ENCODE peak calls at places on chromosomes 4 and X, in ten cellular contexts. One of them, this sample, is unnamed.

GRCh38 chrX:139304471-139304870 is 226.1 kb upstream of the F9 start:
- DNase-seq in spleen: no peak
- DNase-seq in amniotic stem cell: no peak
- DNase-seq in K562: no peak
- DNase-seq in stimulated activated CD8-positive, alpha-beta memory T cell treated with anti-CD3 and anti-CD28 coated beads, Interleukin-7, amount 100 ng/mL, for 48 hours: no peak
- DNase-seq in cardiac fibroblast: no peak
- DNase-seq in SJSA1: no peak
- DNase-seq in immature natural killer cell: no peak
- DNase-seq in GM03348: peak
- DNase-seq in Right ventricle myocardium inferior: no peak
- DNase-seq in this sample: peak

GRCh38 chr4:106864231-106864630 is 171.9 kb downstream of the DKK2 start:
- DNase-seq in immature natural killer cell: no peak
- DNase-seq in amniotic stem cell: peak
- DNase-seq in spleen: no peak
- DNase-seq in GM03348: peak
- DNase-seq in cardiac fibroblast: peak
- DNase-seq in Right ventricle myocardium inferior: no peak
- DNase-seq in SJSA1: no peak
- DNase-seq in stimulated activated CD8-positive, alpha-beta memory T cell treated with anti-CD3 and anti-CD28 coated beads, Interleukin-7, amount 100 ng/mL, for 48 hours: no peak
- DNase-seq in K562: no peak
- DNase-seq in this sample: peak

GRCh38 chrX:40073439-40074054 is 24.2 kb downstream of the BCOR start:
- DNase-seq in spleen: peak
- DNase-seq in cardiac fibroblast: no peak
- DNase-seq in immature natural killer cell: no peak
- DNase-seq in K562: no peak
- DNase-seq in amniotic stem cell: no peak
- DNase-seq in GM03348: no peak
- DNase-seq in stimulated activated CD8-positive, alpha-beta memory T cell treated with anti-CD3 and anti-CD28 coated beads, Interleukin-7, amount 100 ng/mL, for 48 hours: no peak
- DNase-seq in SJSA1: no peak
- DNase-seq in Right ventricle myocardium inferior: no peak
- DNase-seq in this sample: no peak

GRCh38 chr4:16783119-16783518 is 115.3 kb downstream of the LDB2 start:
- DNase-seq in stimulated activated CD8-positive, alpha-beta memory T cell treated with anti-CD3 and anti-CD28 coated beads, Interleukin-7, amount 100 ng/mL, for 48 hours: no peak
- DNase-seq in amniotic stem cell: no peak
- DNase-seq in spleen: no peak
- DNase-seq in SJSA1: peak
- DNase-seq in K562: no peak
- DNase-seq in cardiac fibroblast: peak
- DNase-seq in GM03348: no peak
- DNase-seq in Right ventricle myocardium inferior: no peak
- DNase-seq in immature natural killer cell: no peak
- DNase-seq in this sample: no peak

GRCh38 chr4:114136067-114136466 is 156.6 kb upstream of the ARSJ start:
- DNase-seq in stimulated activated CD8-positive, alpha-beta memory T cell treated with anti-CD3 and anti-CD28 coated beads, Interleukin-7, amount 100 ng/mL, for 48 hours: no peak
- DNase-seq in Right ventricle myocardium inferior: no peak
- DNase-seq in amniotic stem cell: no peak
- DNase-seq in SJSA1: no peak
- DNase-seq in spleen: no peak
- DNase-seq in GM03348: peak
- DNase-seq in immature natural killer cell: no peak
- DNase-seq in K562: no peak
- DNase-seq in cardiac fibroblast: peak
- DNase-seq in this sample: no peak

GRCh38 chr4:72701987-72702819 is 133.2 kb upstream of the ADAMTS3 start:
- DNase-seq in amniotic stem cell: peak
- DNase-seq in GM03348: peak
- DNase-seq in K562: peak
- DNase-seq in cardiac fibroblast: peak
- DNase-seq in Right ventricle myocardium inferior: no peak
- DNase-seq in immature natural killer cell: peak
- DNase-seq in stimulated activated CD8-positive, alpha-beta memory T cell treated with anti-CD3 and anti-CD28 coated beads, Interleukin-7, amount 100 ng/mL, for 48 hours: no peak
- DNase-seq in spleen: no peak
- DNase-seq in SJSA1: peak
- DNase-seq in this sample: peak

GRCh38 chr4:26267087-26267486 is 53.7 kb upstream of the RBPJ start:
- DNase-seq in stimulated activated CD8-positive, alpha-beta memory T cell treated with anti-CD3 and anti-CD28 coated beads, Interleukin-7, amount 100 ng/mL, for 48 hours: no peak
- DNase-seq in Right ventricle myocardium inferior: no peak
- DNase-seq in GM03348: peak
- DNase-seq in amniotic stem cell: no peak
- DNase-seq in SJSA1: no peak
- DNase-seq in K562: no peak
- DNase-seq in cardiac fibroblast: no peak
- DNase-seq in spleen: no peak
- DNase-seq in immature natural killer cell: no peak
- DNase-seq in this sample: no peak

GRCh38 chr4:113503691-113504090 is 257.8 kb downstream of the CAMK2D start:
- DNase-seq in SJSA1: no peak
- DNase-seq in immature natural killer cell: no peak
- DNase-seq in cardiac fibroblast: no peak
- DNase-seq in Right ventricle myocardium inferior: no peak
- DNase-seq in spleen: no peak
- DNase-seq in stimulated activated CD8-positive, alpha-beta memory T cell treated with anti-CD3 and anti-CD28 coated beads, Interleukin-7, amount 100 ng/mL, for 48 hours: no peak
- DNase-seq in amniotic stem cell: no peak
- DNase-seq in K562: no peak
- DNase-seq in GM03348: no peak
- DNase-seq in this sample: no peak

GRCh38 chrX:39065051-39065871 is 264.0 kb downstream of the MID1IP1 start:
- DNase-seq in GM03348: no peak
- DNase-seq in K562: no peak
- DNase-seq in spleen: no peak
- DNase-seq in immature natural killer cell: no peak
- DNase-seq in stimulated activated CD8-positive, alpha-beta memory T cell treated with anti-CD3 and anti-CD28 coated beads, Interleukin-7, amount 100 ng/mL, for 48 hours: no peak
- DNase-seq in cardiac fibroblast: no peak
- DNase-seq in Right ventricle myocardium inferior: no peak
- DNase-seq in amniotic stem cell: no peak
- DNase-seq in SJSA1: no peak
- DNase-seq in this sample: no peak

This sample was measured in non-pigmented ciliary epithelial cell.